ENCODE peak calls at places on chromosomes 7 and 10, in eight cellular contexts. One of them, this sample, is unnamed.
A peak's percentile ranks its signal among the peaks of the same experiment; 100 is the strongest.

GRCh38 chr7:22858640-22859561 is 36.3 kb upstream of the TOMM7 start:
- DNase-seq in right lobe of liver: no peak
- DNase-seq in choroid plexus epithelial cell: peak; percentile 97
- DNase-seq in pancreas: no peak
- DNase-seq in bronchial epithelial cell: peak; percentile 100
- DNase-seq in astrocyte of the spinal cord: peak; percentile 98
- DNase-seq in fibroblast of the aortic adventitia: peak; percentile 99
- DNase-seq in IMR-90: peak; percentile 99
- DNase-seq in this sample: peak; percentile 92

GRCh38 chr10:78728176-78728575 is 340.6 kb upstream of the ZMIZ1 start:
- DNase-seq in IMR-90: no peak
- DNase-seq in bronchial epithelial cell: no peak
- DNase-seq in pancreas: no peak
- DNase-seq in choroid plexus epithelial cell: no peak
- DNase-seq in astrocyte of the spinal cord: no peak
- DNase-seq in right lobe of liver: no peak
- DNase-seq in fibroblast of the aortic adventitia: no peak
- DNase-seq in this sample: no peak

GRCh38 chr7:73429218-73429617 is 4.4 kb upstream of the FZD9 start:
- DNase-seq in bronchial epithelial cell: no peak
- DNase-seq in fibroblast of the aortic adventitia: no peak
- DNase-seq in astrocyte of the spinal cord: peak; percentile 32
- DNase-seq in choroid plexus epithelial cell: peak; percentile 29
- DNase-seq in right lobe of liver: no peak
- DNase-seq in pancreas: no peak
- DNase-seq in IMR-90: peak; percentile 38
- DNase-seq in this sample: peak; percentile 34

GRCh38 chr7:75646551-75647102 is 92.1 kb downstream of the HIP1 start:
- DNase-seq in right lobe of liver: no peak
- DNase-seq in IMR-90: no peak
- DNase-seq in pancreas: no peak
- DNase-seq in choroid plexus epithelial cell: no peak
- DNase-seq in fibroblast of the aortic adventitia: no peak
- DNase-seq in astrocyte of the spinal cord: no peak
- DNase-seq in bronchial epithelial cell: no peak
- DNase-seq in this sample: no peak

GRCh38 chr7:64849924-64850499 is 53.1 kb upstream of the ZNF273 start:
- DNase-seq in IMR-90: no peak
- DNase-seq in choroid plexus epithelial cell: no peak
- DNase-seq in bronchial epithelial cell: no peak
- DNase-seq in astrocyte of the spinal cord: no peak
- DNase-seq in fibroblast of the aortic adventitia: no peak
- DNase-seq in pancreas: no peak
- DNase-seq in right lobe of liver: no peak
- DNase-seq in this sample: no peak

GRCh38 chr7:88357295-88357694 is 50.6 kb upstream of the STEAP4 start:
- DNase-seq in fibroblast of the aortic adventitia: peak; percentile 14
- DNase-seq in pancreas: peak; percentile 9
- DNase-seq in bronchial epithelial cell: peak; percentile 61
- DNase-seq in astrocyte of the spinal cord: no peak
- DNase-seq in choroid plexus epithelial cell: peak; percentile 33
- DNase-seq in IMR-90: no peak
- DNase-seq in right lobe of liver: no peak
- DNase-seq in this sample: peak; percentile 30

GRCh38 chr7:38438938-38439337 is 165.5 kb upstream of the TARP start:
- DNase-seq in pancreas: no peak
- DNase-seq in IMR-90: no peak
- DNase-seq in right lobe of liver: no peak
- DNase-seq in choroid plexus epithelial cell: no peak
- DNase-seq in bronchial epithelial cell: peak; percentile 25
- DNase-seq in fibroblast of the aortic adventitia: no peak
- DNase-seq in astrocyte of the spinal cord: no peak
- DNase-seq in this sample: no peak

GRCh38 chr7:30931161-30931926 is 19.7 kb downstream of the AQP1 start:
- DNase-seq in right lobe of liver: peak; percentile 52
- DNase-seq in bronchial epithelial cell: no peak
- DNase-seq in fibroblast of the aortic adventitia: peak; percentile 53
- DNase-seq in astrocyte of the spinal cord: no peak
- DNase-seq in choroid plexus epithelial cell: no peak
- DNase-seq in IMR-90: no peak
- DNase-seq in pancreas: peak; percentile 68
- DNase-seq in this sample: peak; percentile 36

GRCh38 chr10:102435529-102436233 is 3.3 kb upstream of the CUEDC2 start:
- DNase-seq in choroid plexus epithelial cell: peak; percentile 38
- DNase-seq in IMR-90: no peak
- DNase-seq in pancreas: no peak
- DNase-seq in astrocyte of the spinal cord: no peak
- DNase-seq in bronchial epithelial cell: no peak
- DNase-seq in fibroblast of the aortic adventitia: peak; percentile 11
- DNase-seq in right lobe of liver: no peak
- DNase-seq in this sample: no peak

GRCh38 chr7:79982151-79982770 is 152.4 kb upstream of the GNAI1 start:
- DNase-seq in IMR-90: peak; percentile 84
- DNase-seq in fibroblast of the aortic adventitia: peak; percentile 36
- DNase-seq in astrocyte of the spinal cord: peak; percentile 29
- DNase-seq in choroid plexus epithelial cell: peak; percentile 51
- DNase-seq in pancreas: no peak
- DNase-seq in bronchial epithelial cell: peak; percentile 88
- DNase-seq in right lobe of liver: no peak
- DNase-seq in this sample: no peak

GRCh38 chr10:70233939-70234300 is 691 bp upstream of the PPA1 start:
- DNase-seq in fibroblast of the aortic adventitia: no peak
- DNase-seq in right lobe of liver: no peak
- DNase-seq in bronchial epithelial cell: no peak
- DNase-seq in IMR-90: no peak
- DNase-seq in pancreas: no peak
- DNase-seq in astrocyte of the spinal cord: no peak
- DNase-seq in choroid plexus epithelial cell: no peak
- DNase-seq in this sample: no peak
- TF ChIP-seq CTCF in fibroblast of the aortic adventitia: no peak
- TF ChIP-seq CTCF in right lobe of liver: no peak
- TF ChIP-seq CTCF in bronchial epithelial cell: no peak
- TF ChIP-seq CTCF in IMR-90: no peak
- TF ChIP-seq CTCF in pancreas: no peak
- TF ChIP-seq CTCF in astrocyte of the spinal cord: no peak
- TF ChIP-seq CTCF in choroid plexus epithelial cell: no peak
- TF ChIP-seq CTCF in this sample: no peak

DNA sequence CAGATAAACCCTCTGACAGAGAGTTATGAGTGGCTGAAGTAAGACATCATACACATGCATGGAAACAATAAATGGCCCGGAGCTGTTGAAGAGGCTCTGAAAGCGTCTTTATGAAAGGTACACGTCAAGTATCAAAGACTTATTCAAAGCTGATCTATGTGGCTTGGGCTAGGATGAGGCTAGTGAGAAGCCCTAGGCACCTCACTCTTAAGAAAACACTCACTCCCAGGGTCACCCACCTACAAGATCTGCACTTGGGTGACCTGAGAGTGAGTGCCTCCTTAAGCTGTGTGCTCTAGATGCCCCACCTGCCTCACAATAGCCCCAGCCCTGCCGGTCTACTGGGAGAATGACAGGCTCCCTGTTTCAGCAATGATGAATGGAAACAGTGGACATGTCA is 1.1 kb upstream of the GIMAP1 start:
- DNase-seq in fibroblast of the aortic adventitia: no peak
- DNase-seq in astrocyte of the spinal cord: no peak
- DNase-seq in IMR-90: no peak
- DNase-seq in pancreas: no peak
- DNase-seq in bronchial epithelial cell: no peak
- DNase-seq in choroid plexus epithelial cell: no peak
- DNase-seq in right lobe of liver: no peak
- DNase-seq in this sample: no peak
- H3K4me3 ChIP-seq in fibroblast of the aortic adventitia: no peak overlapping the region
- H3K4me3 ChIP-seq in astrocyte of the spinal cord: no peak overlapping the region
- H3K4me3 ChIP-seq in IMR-90: no peak overlapping the region
- H3K4me3 ChIP-seq in pancreas: no peak overlapping the region
- H3K4me3 ChIP-seq in bronchial epithelial cell: no peak overlapping the region
- H3K4me3 ChIP-seq in choroid plexus epithelial cell: no peak overlapping the region
- H3K4me3 ChIP-seq in right lobe of liver: no peak overlapping the region
- H3K4me3 ChIP-seq in this sample: no peak overlapping the region

DNA sequence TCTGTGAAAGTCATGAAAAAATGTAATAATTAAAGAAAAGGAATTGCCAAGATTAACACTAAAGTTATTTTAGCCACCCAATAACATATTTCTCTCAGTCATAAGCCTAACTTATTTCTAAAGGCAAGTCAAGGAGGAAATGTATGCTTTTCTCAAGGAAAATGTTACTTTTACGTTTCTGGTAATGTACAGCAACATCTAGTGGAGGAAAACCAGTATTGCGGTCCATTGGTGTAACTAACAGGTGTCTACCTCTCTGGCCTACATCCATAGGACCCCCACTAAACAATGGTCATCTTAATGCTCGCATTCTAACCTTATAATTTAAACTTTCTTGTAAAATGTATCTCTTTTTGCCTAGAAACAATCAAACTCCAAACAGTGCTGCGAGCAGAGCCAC is 437.5 kb downstream of the KIF20B start:
- DNase-seq in bronchial epithelial cell: peak; percentile 37
- DNase-seq in IMR-90: no peak
- DNase-seq in right lobe of liver: no peak
- DNase-seq in choroid plexus epithelial cell: peak; percentile 50
- DNase-seq in astrocyte of the spinal cord: no peak
- DNase-seq in fibroblast of the aortic adventitia: peak; percentile 12
- DNase-seq in pancreas: no peak
- DNase-seq in this sample: peak; percentile 53
- TF ChIP-seq CTCF in bronchial epithelial cell: peak; percentile 44
- TF ChIP-seq CTCF in IMR-90: no peak
- TF ChIP-seq CTCF in right lobe of liver: no peak
- TF ChIP-seq CTCF in choroid plexus epithelial cell: peak; percentile 65
- TF ChIP-seq CTCF in astrocyte of the spinal cord: peak; percentile 39
- TF ChIP-seq CTCF in fibroblast of the aortic adventitia: peak; percentile 42
- TF ChIP-seq CTCF in pancreas: no peak
- TF ChIP-seq CTCF in this sample: peak; percentile 66

GRCh38 chr10:111273635-111274034 is 196.8 kb downstream of the ADRA2A start:
- DNase-seq in IMR-90: no peak
- DNase-seq in fibroblast of the aortic adventitia: no peak
- DNase-seq in choroid plexus epithelial cell: no peak
- DNase-seq in bronchial epithelial cell: no peak
- DNase-seq in right lobe of liver: no peak
- DNase-seq in astrocyte of the spinal cord: no peak
- DNase-seq in pancreas: no peak
- DNase-seq in this sample: no peak
- H3K4me3 ChIP-seq in IMR-90: no peak overlapping the region
- H3K4me3 ChIP-seq in fibroblast of the aortic adventitia: no peak overlapping the region
- H3K4me3 ChIP-seq in choroid plexus epithelial cell: no peak overlapping the region
- H3K4me3 ChIP-seq in bronchial epithelial cell: no peak overlapping the region
- H3K4me3 ChIP-seq in right lobe of liver: no peak overlapping the region
- H3K4me3 ChIP-seq in astrocyte of the spinal cord: no peak overlapping the region
- H3K4me3 ChIP-seq in pancreas: no peak overlapping the region
- H3K4me3 ChIP-seq in this sample: no peak overlapping the region

DNA sequence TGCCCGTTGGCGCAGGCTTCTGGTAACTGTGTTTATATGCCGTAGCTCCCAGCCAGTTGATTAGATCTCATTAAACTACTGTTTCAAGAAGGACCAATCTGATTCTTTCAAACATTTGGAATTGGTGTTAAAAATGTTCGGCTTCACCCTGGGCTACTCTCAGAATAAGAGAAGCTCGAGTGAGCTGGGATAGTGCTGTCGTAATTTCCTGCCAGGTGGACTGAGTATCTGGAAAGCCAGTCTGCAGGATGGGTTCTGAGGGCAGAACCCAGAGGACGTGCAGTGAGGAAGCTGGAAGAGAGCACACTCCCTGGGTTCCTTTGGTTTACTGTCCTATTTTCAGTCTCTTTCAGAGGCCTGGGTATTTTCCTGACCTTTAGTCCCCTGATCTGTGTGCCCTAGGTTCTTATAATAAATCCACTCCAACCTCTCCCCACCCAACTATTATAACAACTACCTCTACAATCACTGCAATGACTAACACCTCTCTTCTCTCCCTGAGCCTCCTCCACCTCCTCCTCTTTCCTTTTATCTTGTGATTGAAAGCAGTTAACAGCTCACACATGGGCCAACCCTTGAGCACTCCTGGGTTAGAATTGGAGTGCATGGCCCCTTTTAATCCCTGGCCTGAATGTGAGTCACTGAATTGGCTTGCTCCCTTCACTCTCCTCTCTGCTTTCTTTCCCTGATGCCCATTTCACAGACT is 63.0 kb downstream of the AOAH start:
- DNase-seq in right lobe of liver: no peak
- DNase-seq in fibroblast of the aortic adventitia: peak; percentile 61
- DNase-seq in IMR-90: peak; percentile 26
- DNase-seq in pancreas: no peak
- DNase-seq in astrocyte of the spinal cord: no peak
- DNase-seq in choroid plexus epithelial cell: peak; percentile 15
- DNase-seq in bronchial epithelial cell: peak; percentile 67
- DNase-seq in this sample: no peak
- TF ChIP-seq CTCF in right lobe of liver: no peak
- TF ChIP-seq CTCF in fibroblast of the aortic adventitia: no peak
- TF ChIP-seq CTCF in IMR-90: no peak
- TF ChIP-seq CTCF in pancreas: no peak
- TF ChIP-seq CTCF in astrocyte of the spinal cord: no peak
- TF ChIP-seq CTCF in choroid plexus epithelial cell: no peak
- TF ChIP-seq CTCF in bronchial epithelial cell: no peak
- TF ChIP-seq CTCF in this sample: no peak

GRCh38 chr7:153193144-153193595 is 433.6 kb downstream of the ACTR3B start:
- DNase-seq in right lobe of liver: peak; percentile 58
- DNase-seq in IMR-90: no peak
- DNase-seq in choroid plexus epithelial cell: no peak
- DNase-seq in astrocyte of the spinal cord: no peak
- DNase-seq in bronchial epithelial cell: no peak
- DNase-seq in pancreas: peak; percentile 4
- DNase-seq in fibroblast of the aortic adventitia: no peak
- DNase-seq in this sample: peak; percentile 0

GRCh38 chr7:153188630-153189029 is 429.1 kb downstream of the ACTR3B start:
- DNase-seq in pancreas: no peak
- DNase-seq in IMR-90: no peak
- DNase-seq in right lobe of liver: no peak
- DNase-seq in bronchial epithelial cell: no peak
- DNase-seq in fibroblast of the aortic adventitia: no peak
- DNase-seq in choroid plexus epithelial cell: no peak
- DNase-seq in astrocyte of the spinal cord: no peak
- DNase-seq in this sample: no peak

GRCh38 chr7:153188161-153188560 is 428.6 kb downstream of the ACTR3B start:
- DNase-seq in astrocyte of the spinal cord: no peak
- DNase-seq in IMR-90: no peak
- DNase-seq in pancreas: no peak
- DNase-seq in choroid plexus epithelial cell: no peak
- DNase-seq in bronchial epithelial cell: no peak
- DNase-seq in right lobe of liver: no peak
- DNase-seq in fibroblast of the aortic adventitia: no peak
- DNase-seq in this sample: no peak

GRCh38 chr7:153190452-153190851 is 430.9 kb downstream of the ACTR3B start:
- DNase-seq in IMR-90: no peak
- DNase-seq in right lobe of liver: no peak
- DNase-seq in fibroblast of the aortic adventitia: no peak
- DNase-seq in choroid plexus epithelial cell: no peak
- DNase-seq in astrocyte of the spinal cord: no peak
- DNase-seq in pancreas: no peak
- DNase-seq in bronchial epithelial cell: peak; percentile 3
- DNase-seq in this sample: no peak

DNA sequence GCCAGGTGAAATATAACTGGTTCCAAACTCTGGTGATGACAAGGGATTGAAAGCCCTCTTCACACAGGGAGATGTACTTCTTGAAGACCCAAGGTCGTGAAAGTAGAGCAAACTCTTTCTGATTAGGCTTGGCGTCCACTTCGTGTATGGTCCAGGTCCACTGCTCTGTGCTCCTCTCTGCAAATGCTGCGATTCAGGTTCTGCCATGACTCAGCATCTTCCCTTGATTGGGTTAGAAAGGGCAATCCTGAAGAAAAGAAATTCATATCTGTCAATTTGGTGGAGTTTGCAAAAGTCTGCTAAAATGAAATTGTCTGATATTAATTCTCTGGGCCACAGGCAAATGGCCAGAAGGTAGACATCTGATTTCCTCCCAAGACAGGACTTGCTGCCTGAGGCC is 431.4 kb downstream of the ACTR3B start:
- DNase-seq in IMR-90: no peak
- DNase-seq in right lobe of liver: no peak
- DNase-seq in bronchial epithelial cell: no peak
- DNase-seq in pancreas: no peak
- DNase-seq in astrocyte of the spinal cord: no peak
- DNase-seq in fibroblast of the aortic adventitia: no peak
- DNase-seq in choroid plexus epithelial cell: no peak
- DNase-seq in this sample: no peak
- H3K4me3 ChIP-seq in IMR-90: no peak overlapping the region
- H3K4me3 ChIP-seq in right lobe of liver: no peak overlapping the region
- H3K4me3 ChIP-seq in bronchial epithelial cell: no peak overlapping the region
- H3K4me3 ChIP-seq in pancreas: no peak overlapping the region
- H3K4me3 ChIP-seq in astrocyte of the spinal cord: no peak overlapping the region
- H3K4me3 ChIP-seq in fibroblast of the aortic adventitia: no peak overlapping the region
- H3K4me3 ChIP-seq in choroid plexus epithelial cell: no peak overlapping the region
- H3K4me3 ChIP-seq in this sample: no peak overlapping the region

This sample was measured in cardiac fibroblast.